ENCODE peak calls at places on chromosomes 12 and 14, in five cellular contexts. M, D, U, V and G are unnamed samples.

GRCh38 chr12:122836027-122836921 is 1.0 kb downstream of the HIP1R start:
- DNase-seq in U (no peak), D (peak; percentile 68), V (no peak), M (peak; percentile 72), G (peak; percentile 89)

GRCh38 chr12:76586764-76587395 is 27.3 kb upstream of the OSBPL8 start:
- DNase-seq in V (no peak), U (no peak), M (peak; percentile 13), D (no peak), G (peak; percentile 25)

GRCh38 chr14:89027097-89027740 is 202.8 kb downstream of the TTC8 start:
- DNase-seq in V (peak; percentile 53), D (peak; percentile 35), U (peak; percentile 62), M (peak; percentile 55), G (peak; percentile 54)

GRCh38 chr14:98731286-98731685 is 540.7 kb downstream of the BCL11B start:
- DNase-seq in M (no peak), D (no peak), U (no peak), V (no peak), G (no peak)

GRCh38 chr12:1093166-1093751 is 102.2 kb downstream of the ERC1 start:
- DNase-seq in D (no peak), M (no peak), V (no peak), U (peak; percentile 26), G (peak; percentile 57)

GRCh38 chr12:79596719-79597350 is 93.9 kb downstream of the PAWR start:
- DNase-seq in M (no peak), V (no peak), D (no peak), U (no peak), G (no peak)

GRCh38 chr14:67480011-67480410 is 8.5 kb downstream of the TMEM229B start:
- DNase-seq in V (no peak), D (no peak), M (no peak), U (no peak), G (no peak)

GRCh38 chr12:106137456-106138278 is 1.1 kb downstream of the NUAK1 start:
- DNase-seq in M (no peak), D (no peak), V (no peak), U (no peak), G (no peak)

GRCh38 chr12:79420146-79420618 is 270.6 kb downstream of the PAWR start:
- DNase-seq in M (no peak), V (no peak), D (no peak), U (peak; percentile 16), G (peak; percentile 84)

GRCh38 chr14:95039993-95040348 is 117.4 kb downstream of the DICER1 start:
- DNase-seq in M (no peak), D (no peak), V (no peak), U (no peak), G (no peak)

GRCh38 chr12:78824918-78825317 is 39.7 kb upstream of the SYT1 start:
- DNase-seq in D (no peak), U (no peak), V (no peak), M (no peak), G (no peak)

GRCh38 chr12:57031228-57031670 is 14.9 kb upstream of the TAC3 start:
- DNase-seq in V (no peak), M (no peak), D (no peak), U (no peak), G (no peak)

GRCh38 chr14:77005559-77005958 is 22.9 kb downstream of the IRF2BPL start:
- DNase-seq in M (no peak), D (no peak), U (no peak), V (no peak), G (no peak)

GRCh38 chr12:72274926-72275325 is 2.8 kb downstream of the TRHDE start:
- DNase-seq in M (no peak), U (no peak), D (no peak), V (no peak), G (no peak)

GRCh38 chr14:61330511-61330910 is 9.1 kb downstream of the PRKCH start:
- DNase-seq in M (no peak), V (no peak), D (no peak), U (no peak), G (no peak)

GRCh38 chr12:15474766-15475165 is 152.5 kb downstream of the PTPRO start:
- DNase-seq in U (no peak), D (no peak), V (no peak), M (no peak), G (no peak)

GRCh38 chr12:50650285-50650684 is 113.6 kb upstream of the ATF1 start:
- DNase-seq in V (no peak), M (no peak), D (no peak), U (no peak), G (no peak)

GRCh38 chr12:81329088-81329487 is 251.2 kb downstream of the ACSS3 start:
- DNase-seq in D (no peak), U (no peak), V (no peak), M (no peak), G (peak; percentile 0)

GRCh38 chr14:94129758-94130414 is 482 bp upstream of the IFI27L2 start:
- DNase-seq in D (peak; percentile 41), U (no peak), M (no peak), V (no peak), G (no peak)

GRCh38 chr12:131095826-131096680 is 142.3 kb downstream of the ADGRD1 start:
- DNase-seq in U (no peak), D (peak; percentile 1), M (no peak), V (peak; percentile 19), G (no peak)

GRCh38 chr12:94191023-94191422 is 42.6 kb downstream of the PLXNC1 start:
- DNase-seq in U (no peak), V (no peak), M (no peak), D (no peak), G (no peak)

GRCh38 chr12:49031573-49032161 is 13.1 kb upstream of the PRKAG1 start:
- DNase-seq in V (no peak), D (no peak), U (no peak), M (no peak), G (no peak)
- H3K36me3 ChIP-seq in V (peaks cover 100% of the 10 kb centered on the region), D (peaks cover 53% of the 10 kb centered on the region), U (peaks cover 21% of the 10 kb centered on the region), M (no peaks in the 10 kb centered on the region), G (peaks cover 26% of the 10 kb centered on the region)

GRCh38 chr12:132179431-132180362 is 35.4 kb downstream of the NOC4L start:
- DNase-seq in U (no peak), M (no peak), V (no peak), D (no peak), G (no peak)
- H3K27ac ChIP-seq in U (no peak overlapping the region), M (no peak overlapping the region), V (no peak overlapping the region), D (no peak overlapping the region), G (no peak overlapping the region)

DNA sequence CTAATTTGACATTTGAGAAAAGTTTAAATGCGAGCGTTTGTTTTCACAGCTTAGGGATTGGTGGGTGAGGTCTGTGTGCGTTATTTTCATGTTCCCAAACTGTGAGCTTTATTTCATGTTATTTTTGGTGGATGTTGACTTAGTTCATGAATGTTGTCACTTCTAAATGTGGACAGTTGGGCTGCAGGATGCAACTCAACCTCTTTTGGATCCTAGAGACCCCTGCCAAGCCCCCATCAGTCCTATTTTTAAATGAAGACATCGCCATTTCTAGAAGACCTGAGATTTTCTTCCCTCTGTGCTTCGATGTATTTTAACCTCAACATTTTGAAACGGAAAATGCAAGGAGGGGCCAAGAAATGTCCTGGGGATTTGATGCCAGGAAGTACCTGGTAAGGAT is 32.4 kb downstream of the BRI3BP start:
- DNase-seq in D (no peak), U (no peak), M (no peak), V (no peak), G (no peak)
- H3K36me3 ChIP-seq in D (no peaks in the 10 kb centered on the region), U (no peaks in the 10 kb centered on the region), M (no peaks in the 10 kb centered on the region), V (peaks cover 14% of the 10 kb centered on the region), G (peaks cover 5% of the 10 kb centered on the region)

GRCh38 chr14:104826858-104827172 is 25.9 kb downstream of the ZBTB42 start:
- DNase-seq in V (no peak), M (no peak), U (no peak), D (no peak), G (no peak)
- H3K27ac ChIP-seq in V (no peak overlapping the region), M (peak overlapping the region; percentile 65), U (no peak overlapping the region), D (no peak overlapping the region), G (peak overlapping the region; percentile 79)

DNA sequence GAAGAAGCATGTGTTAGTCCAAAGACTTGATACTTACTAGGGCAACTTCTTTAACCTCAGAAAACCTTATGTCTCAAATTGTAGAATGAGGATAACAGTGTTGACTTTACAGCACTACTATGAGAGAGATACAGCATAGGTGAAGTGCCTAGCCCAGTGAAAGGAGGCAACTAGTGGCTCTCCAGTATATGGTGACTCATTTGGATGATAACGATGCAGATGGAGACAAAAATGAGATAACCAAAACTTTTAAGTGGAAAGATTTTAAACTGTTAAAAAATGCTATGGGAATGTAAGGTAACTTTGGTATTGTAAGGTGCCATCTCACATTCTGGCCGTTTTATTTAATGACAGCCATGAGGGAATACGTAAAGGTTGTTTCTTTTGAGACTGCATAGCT is 2.7 kb downstream of the PHC1 start:
- DNase-seq in D (no peak), V (no peak), U (no peak), M (no peak), G (no peak)
- H3K36me3 ChIP-seq in D (peaks cover 13% of the 10 kb centered on the region), V (peaks cover 28% of the 10 kb centered on the region), U (no peaks in the 10 kb centered on the region), M (no peaks in the 10 kb centered on the region), G (no peaks in the 10 kb centered on the region)

GRCh38 chr12:92665496-92665895 is 37.3 kb upstream of the PLEKHG7 start:
- DNase-seq in V (no peak), M (no peak), U (no peak), D (no peak), G (no peak)
- H3K27ac ChIP-seq in V (no peak overlapping the region), M (no peak overlapping the region), U (no peak overlapping the region), D (no peak overlapping the region), G (no peak overlapping the region)

GRCh38 chr12:8917751-8918150 is 3.4 kb downstream of the PHC1 start:
- DNase-seq in V (no peak), U (no peak), D (no peak), M (no peak), G (no peak)

DNA sequence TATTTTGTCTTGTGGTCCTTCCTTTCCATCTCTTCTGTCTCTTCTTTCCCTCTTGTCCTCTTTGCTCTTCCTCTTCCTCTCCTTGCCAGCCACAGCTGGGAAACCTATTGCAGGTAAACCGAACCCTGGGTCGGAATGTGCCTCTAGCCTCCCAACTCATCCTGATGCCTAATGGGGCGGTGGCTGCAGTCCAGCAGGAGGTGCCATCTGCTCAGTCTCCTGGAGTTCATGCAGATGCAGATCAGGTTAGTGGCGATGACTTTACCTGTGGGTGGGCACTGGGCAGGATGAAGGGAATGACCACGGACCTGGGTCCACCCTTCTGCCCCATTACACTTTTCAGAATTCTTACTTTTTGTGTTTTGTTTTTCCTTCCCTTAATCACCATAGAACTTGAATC is 8.2 kb downstream of the PHC1 start:
- DNase-seq in U (no peak), D (no peak), V (no peak), M (no peak), G (no peak)
- H3K36me3 ChIP-seq in U (no peaks in the 10 kb centered on the region), D (peaks cover 13% of the 10 kb centered on the region), V (peaks cover 35% of the 10 kb centered on the region), M (no peaks in the 10 kb centered on the region), G (peaks cover 2% of the 10 kb centered on the region)